ENCODE peak calls at places on chromosomes 6 and 20, in eight cellular contexts. One of them, this sample, is unnamed. For H3K9me3, the result is how much of the 10 kb centered on the place peaks cover.

GRCh38 chr20:58342104-58342945 is 32.8 kb downstream of the RAB22A start:
- DNase-seq in CD8-positive, alpha-beta memory T cell: no peak
- DNase-seq in GM23248: peak
- DNase-seq in right lobe of liver: no peak
- DNase-seq in pancreas: no peak
- DNase-seq in fibroblast of lung: peak
- DNase-seq in ovary: no peak
- DNase-seq in HCT116: no peak
- DNase-seq in this sample: no peak

GRCh38 chr6:27651371-27651732 is 178.4 kb upstream of the ZNF184 start:
- DNase-seq in CD8-positive, alpha-beta memory T cell: no peak
- DNase-seq in GM23248: no peak
- DNase-seq in right lobe of liver: no peak
- DNase-seq in pancreas: no peak
- DNase-seq in fibroblast of lung: no peak
- DNase-seq in ovary: no peak
- DNase-seq in HCT116: peak
- DNase-seq in this sample: peak

GRCh38 chr6:115969930-115970273 is 90.8 kb downstream of the FRK start:
- DNase-seq in CD8-positive, alpha-beta memory T cell: no peak
- DNase-seq in GM23248: peak
- DNase-seq in right lobe of liver: no peak
- DNase-seq in pancreas: no peak
- DNase-seq in fibroblast of lung: no peak
- DNase-seq in ovary: no peak
- DNase-seq in HCT116: no peak
- DNase-seq in this sample: no peak

GRCh38 chr20:58659841-58660240 is 8.8 kb downstream of the STX16 start:
- DNase-seq in CD8-positive, alpha-beta memory T cell: peak
- DNase-seq in GM23248: no peak
- DNase-seq in right lobe of liver: no peak
- DNase-seq in pancreas: no peak
- DNase-seq in fibroblast of lung: no peak
- DNase-seq in ovary: no peak
- DNase-seq in HCT116: no peak
- DNase-seq in this sample: no peak

GRCh38 chr6:29651413-29652197 is 5.3 kb upstream of the MOG start:
- DNase-seq in CD8-positive, alpha-beta memory T cell: peak
- DNase-seq in GM23248: peak
- DNase-seq in right lobe of liver: no peak
- DNase-seq in pancreas: no peak
- DNase-seq in fibroblast of lung: peak
- DNase-seq in ovary: no peak
- DNase-seq in HCT116: peak
- DNase-seq in this sample: peak

GRCh38 chr6:524803-525202 is 132.1 kb downstream of the HUS1B start:
- DNase-seq in CD8-positive, alpha-beta memory T cell: no peak
- DNase-seq in GM23248: no peak
- DNase-seq in right lobe of liver: no peak
- DNase-seq in pancreas: no peak
- DNase-seq in fibroblast of lung: no peak
- DNase-seq in ovary: no peak
- DNase-seq in HCT116: no peak
- DNase-seq in this sample: peak

GRCh38 chr6:50586074-50586473 is 127.3 kb upstream of the TFAP2D start:
- DNase-seq in CD8-positive, alpha-beta memory T cell: no peak
- DNase-seq in GM23248: no peak
- DNase-seq in right lobe of liver: no peak
- DNase-seq in pancreas: no peak
- DNase-seq in fibroblast of lung: no peak
- DNase-seq in ovary: no peak
- DNase-seq in HCT116: no peak
- DNase-seq in this sample: peak

GRCh38 chr6:8973395-8973794 is 538.0 kb upstream of the SLC35B3 start:
- DNase-seq in CD8-positive, alpha-beta memory T cell: no peak
- DNase-seq in GM23248: no peak
- DNase-seq in right lobe of liver: no peak
- DNase-seq in pancreas: no peak
- DNase-seq in fibroblast of lung: no peak
- DNase-seq in ovary: no peak
- DNase-seq in HCT116: no peak
- DNase-seq in this sample: no peak

GRCh38 chr6:43990275-43990626 is 137.0 kb downstream of the MRPL14 start:
- DNase-seq in CD8-positive, alpha-beta memory T cell: no peak
- DNase-seq in GM23248: peak
- DNase-seq in right lobe of liver: peak
- DNase-seq in pancreas: no peak
- DNase-seq in fibroblast of lung: peak
- DNase-seq in ovary: no peak
- DNase-seq in HCT116: no peak
- DNase-seq in this sample: no peak

GRCh38 chr20:44810391-44811149 is at the start of gene RIMS4:
- DNase-seq in CD8-positive, alpha-beta memory T cell: no peak
- DNase-seq in GM23248: peak
- DNase-seq in right lobe of liver: no peak
- DNase-seq in pancreas: no peak
- DNase-seq in fibroblast of lung: no peak
- DNase-seq in ovary: no peak
- DNase-seq in HCT116: no peak
- DNase-seq in this sample: peak

GRCh38 chr6:12348530-12349511 is 58.7 kb downstream of the EDN1 start:
- DNase-seq in CD8-positive, alpha-beta memory T cell: no peak
- DNase-seq in GM23248: peak
- DNase-seq in right lobe of liver: no peak
- DNase-seq in pancreas: no peak
- DNase-seq in fibroblast of lung: peak
- DNase-seq in ovary: no peak
- DNase-seq in HCT116: peak
- DNase-seq in this sample: no peak

GRCh38 chr20:33445881-33446615 is 2.5 kb upstream of the SNTA1 start:
- DNase-seq in CD8-positive, alpha-beta memory T cell: no peak
- DNase-seq in GM23248: no peak
- DNase-seq in right lobe of liver: no peak
- DNase-seq in pancreas: no peak
- DNase-seq in fibroblast of lung: no peak
- DNase-seq in ovary: no peak
- DNase-seq in HCT116: no peak
- DNase-seq in this sample: no peak

GRCh38 chr6:156909212-156910010 is 132.2 kb downstream of the ARID1B start:
- DNase-seq in CD8-positive, alpha-beta memory T cell: no peak
- DNase-seq in GM23248: no peak
- DNase-seq in right lobe of liver: no peak
- DNase-seq in pancreas: no peak
- DNase-seq in fibroblast of lung: no peak
- DNase-seq in ovary: no peak
- DNase-seq in HCT116: no peak
- DNase-seq in this sample: no peak

GRCh38 chr6:24945046-24945445 is 9.3 kb upstream of the RIPOR2 start:
- DNase-seq in CD8-positive, alpha-beta memory T cell: no peak
- DNase-seq in GM23248: no peak
- DNase-seq in right lobe of liver: no peak
- DNase-seq in pancreas: no peak
- DNase-seq in fibroblast of lung: no peak
- DNase-seq in ovary: no peak
- DNase-seq in HCT116: no peak
- DNase-seq in this sample: no peak

GRCh38 chr6:24947636-24948035 is 11.9 kb upstream of the RIPOR2 start:
- DNase-seq in CD8-positive, alpha-beta memory T cell: no peak
- DNase-seq in GM23248: no peak
- DNase-seq in right lobe of liver: no peak
- DNase-seq in pancreas: no peak
- DNase-seq in fibroblast of lung: no peak
- DNase-seq in ovary: no peak
- DNase-seq in HCT116: no peak
- DNase-seq in this sample: no peak

GRCh38 chr6:24940311-24940917 is 4.7 kb upstream of the RIPOR2 start:
- DNase-seq in CD8-positive, alpha-beta memory T cell: no peak
- DNase-seq in GM23248: no peak
- DNase-seq in right lobe of liver: no peak
- DNase-seq in pancreas: no peak
- DNase-seq in fibroblast of lung: no peak
- DNase-seq in ovary: no peak
- DNase-seq in HCT116: no peak
- DNase-seq in this sample: no peak

GRCh38 chr6:24949020-24949569 is 13.3 kb upstream of the RIPOR2 start:
- DNase-seq in CD8-positive, alpha-beta memory T cell: peak
- DNase-seq in GM23248: no peak
- DNase-seq in right lobe of liver: no peak
- DNase-seq in pancreas: no peak
- DNase-seq in fibroblast of lung: no peak
- DNase-seq in ovary: no peak
- DNase-seq in HCT116: no peak
- DNase-seq in this sample: no peak

DNA sequence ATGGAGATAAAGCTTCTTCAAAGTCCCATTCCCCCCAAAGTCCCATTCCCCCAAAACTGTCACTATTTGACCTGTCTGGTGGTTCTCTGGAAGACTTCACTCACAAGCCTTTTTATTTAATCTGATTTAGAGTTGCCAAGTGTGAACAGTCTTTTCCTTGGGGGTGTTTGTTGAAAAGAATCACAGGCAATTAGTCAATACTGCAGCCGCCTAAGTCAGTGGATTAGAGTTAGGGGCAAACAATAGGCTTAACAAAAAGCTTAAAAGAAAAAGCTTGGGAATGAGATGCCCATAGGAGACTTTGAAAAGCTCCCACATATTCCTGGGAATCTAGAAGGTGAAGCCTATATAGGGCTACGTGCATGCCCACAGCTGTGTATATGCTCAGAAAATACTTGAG is 8.0 kb upstream of the RIPOR2 start:
- DNase-seq in CD8-positive, alpha-beta memory T cell: no peak
- DNase-seq in GM23248: no peak
- DNase-seq in right lobe of liver: no peak
- DNase-seq in pancreas: no peak
- DNase-seq in fibroblast of lung: no peak
- DNase-seq in ovary: no peak
- DNase-seq in HCT116: no peak
- DNase-seq in this sample: peak
- H3K9me3 ChIP-seq in CD8-positive, alpha-beta memory T cell: under half
- H3K9me3 ChIP-seq in GM23248: under half
- H3K9me3 ChIP-seq in right lobe of liver: under half
- H3K9me3 ChIP-seq in pancreas: under half
- H3K9me3 ChIP-seq in fibroblast of lung: under half
- H3K9me3 ChIP-seq in ovary: under half
- H3K9me3 ChIP-seq in HCT116: under half
- H3K9me3 ChIP-seq in this sample: under half

GRCh38 chr6:128597004-128597403 is 76.6 kb upstream of the PTPRK start:
- DNase-seq in CD8-positive, alpha-beta memory T cell: no peak
- DNase-seq in GM23248: peak
- DNase-seq in right lobe of liver: no peak
- DNase-seq in pancreas: no peak
- DNase-seq in fibroblast of lung: no peak
- DNase-seq in ovary: no peak
- DNase-seq in HCT116: no peak
- DNase-seq in this sample: no peak
- H3K9me3 ChIP-seq in CD8-positive, alpha-beta memory T cell: under half
- H3K9me3 ChIP-seq in GM23248: under half
- H3K9me3 ChIP-seq in right lobe of liver: under half
- H3K9me3 ChIP-seq in pancreas: under half
- H3K9me3 ChIP-seq in fibroblast of lung: under half
- H3K9me3 ChIP-seq in ovary: under half
- H3K9me3 ChIP-seq in HCT116: under half
- H3K9me3 ChIP-seq in this sample: under half

DNA sequence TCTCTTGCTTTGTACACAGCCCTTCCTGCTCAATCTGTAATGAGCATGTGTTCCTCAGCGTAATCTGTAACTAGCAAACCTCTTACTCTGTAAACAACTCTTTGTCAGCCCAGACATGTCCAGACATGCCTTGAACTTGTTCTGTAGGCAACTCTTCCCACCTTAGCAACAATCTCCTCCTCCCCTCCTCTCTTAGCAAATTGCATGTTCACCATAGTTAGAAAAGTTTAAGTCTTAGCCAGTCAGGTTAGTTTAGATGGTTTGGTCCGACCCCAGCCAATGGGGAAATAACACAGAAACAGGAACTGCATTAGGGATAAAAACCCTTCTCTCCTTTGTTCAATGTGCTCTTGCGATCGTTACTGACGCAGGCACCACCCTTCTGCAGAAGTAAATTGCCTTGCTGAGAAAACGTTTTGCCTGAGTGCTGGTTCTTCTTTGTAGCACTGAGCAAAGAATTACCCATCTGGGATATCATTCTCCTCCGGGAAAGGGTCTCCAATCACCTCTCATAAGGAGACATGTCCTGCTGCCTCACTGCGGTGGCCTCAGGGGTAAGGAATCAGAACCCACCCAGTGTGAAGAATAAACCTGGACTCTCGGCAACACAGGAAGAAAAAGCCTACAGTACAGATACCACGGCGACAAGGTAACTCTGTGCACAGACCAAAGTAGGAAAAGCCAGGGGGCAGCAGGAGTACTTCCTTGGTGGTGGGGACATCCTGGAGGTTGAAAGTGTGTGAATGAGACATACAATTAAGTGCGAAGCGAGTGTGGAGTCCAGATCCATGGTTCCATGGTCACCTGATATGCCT is 26.2 kb downstream of the PLN start:
- DNase-seq in CD8-positive, alpha-beta memory T cell: no peak
- DNase-seq in GM23248: no peak
- DNase-seq in right lobe of liver: no peak
- DNase-seq in pancreas: no peak
- DNase-seq in fibroblast of lung: peak
- DNase-seq in ovary: no peak
- DNase-seq in HCT116: no peak
- DNase-seq in this sample: peak
- H3K9me3 ChIP-seq in CD8-positive, alpha-beta memory T cell: under half
- H3K9me3 ChIP-seq in GM23248: under half
- H3K9me3 ChIP-seq in right lobe of liver: under half
- H3K9me3 ChIP-seq in pancreas: under half
- H3K9me3 ChIP-seq in fibroblast of lung: under half
- H3K9me3 ChIP-seq in ovary: under half
- H3K9me3 ChIP-seq in HCT116: under half
- H3K9me3 ChIP-seq in this sample: under half

GRCh38 chr6:83055366-83055964 is 10.2 kb downstream of the UBE3D start:
- DNase-seq in CD8-positive, alpha-beta memory T cell: peak
- DNase-seq in GM23248: peak
- DNase-seq in right lobe of liver: no peak
- DNase-seq in pancreas: peak
- DNase-seq in fibroblast of lung: peak
- DNase-seq in ovary: no peak
- DNase-seq in HCT116: peak
- DNase-seq in this sample: peak

GRCh38 chr6:83051386-83052172 is 14.1 kb downstream of the UBE3D start:
- DNase-seq in CD8-positive, alpha-beta memory T cell: no peak
- DNase-seq in GM23248: no peak
- DNase-seq in right lobe of liver: no peak
- DNase-seq in pancreas: no peak
- DNase-seq in fibroblast of lung: no peak
- DNase-seq in ovary: no peak
- DNase-seq in HCT116: no peak
- DNase-seq in this sample: no peak

GRCh38 chr6:83057705-83058321 is 7.8 kb downstream of the UBE3D start:
- DNase-seq in CD8-positive, alpha-beta memory T cell: no peak
- DNase-seq in GM23248: peak
- DNase-seq in right lobe of liver: no peak
- DNase-seq in pancreas: no peak
- DNase-seq in fibroblast of lung: peak
- DNase-seq in ovary: no peak
- DNase-seq in HCT116: peak
- DNase-seq in this sample: peak

DNA sequence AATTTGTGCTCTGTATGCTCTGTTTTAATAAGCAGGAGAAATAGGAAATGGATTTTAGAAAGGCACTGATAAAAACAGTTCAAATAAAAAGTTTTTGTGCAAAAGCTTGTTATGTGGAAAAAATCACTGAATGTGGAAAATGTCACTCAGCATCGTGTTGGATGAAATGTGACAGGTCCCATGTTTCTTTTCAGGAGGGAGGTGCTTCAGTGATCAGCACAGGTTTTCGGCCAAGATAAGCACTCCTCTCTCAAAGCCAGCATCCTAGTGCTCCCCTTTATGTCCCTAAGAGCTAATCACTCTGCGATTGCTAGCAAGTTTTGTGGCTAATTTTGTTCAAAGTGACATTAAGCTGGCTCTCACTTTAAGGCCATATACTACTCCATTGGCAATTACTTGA is 12.0 kb downstream of the UBE3D start:
- DNase-seq in CD8-positive, alpha-beta memory T cell: no peak
- DNase-seq in GM23248: no peak
- DNase-seq in right lobe of liver: no peak
- DNase-seq in pancreas: no peak
- DNase-seq in fibroblast of lung: no peak
- DNase-seq in ovary: no peak
- DNase-seq in HCT116: no peak
- DNase-seq in this sample: no peak
- H3K9me3 ChIP-seq in CD8-positive, alpha-beta memory T cell: under half
- H3K9me3 ChIP-seq in GM23248: under half
- H3K9me3 ChIP-seq in right lobe of liver: under half
- H3K9me3 ChIP-seq in pancreas: under half
- H3K9me3 ChIP-seq in fibroblast of lung: under half
- H3K9me3 ChIP-seq in ovary: under half
- H3K9me3 ChIP-seq in HCT116: under half
- H3K9me3 ChIP-seq in this sample: under half